ENCODE peak calls at places on chromosomes 4 and X, in ten cellular contexts. A, E, H, X, N, G, R, Z, D and V are unnamed samples.

GRCh38 chrX:47160781-47161180 is 15.8 kb downstream of the RBM10 start:
- DNase-seq in A (peak; percentile 30), E (no peak), H (no peak), X (no peak), N (peak; percentile 28), G (no peak), R (no peak), Z (no peak), D (no peak), V (no peak)

GRCh38 chr4:8699479-8700145 is 107.0 kb downstream of the CPZ start:
- DNase-seq in A (peak; percentile 50), E (peak; percentile 78), H (no peak), X (no peak), N (peak; percentile 73), G (peak; percentile 20), R (no peak), Z (peak; percentile 5), D (peak; percentile 17), V (no peak)

GRCh38 chrX:12790878-12791252 is 347 bp upstream of the PRPS2 start:
- DNase-seq in A (no peak), E (no peak), H (no peak), X (no peak), N (no peak), G (no peak), R (no peak), Z (no peak), D (no peak), V (no peak)

GRCh38 chr4:109730294-109731051 is 603 bp upstream of the PLA2G12A start:
- DNase-seq in A (peak; percentile 82), E (peak; percentile 84), H (peak; percentile 75), X (no peak), N (peak; percentile 87), G (peak; percentile 57), R (peak; percentile 13), Z (peak; percentile 68), D (peak; percentile 60), V (no peak)

GRCh38 chr4:53777244-53777984 is 186.1 kb upstream of the LNX1 start:
- DNase-seq in A (no peak), E (no peak), H (no peak), X (no peak), N (no peak), G (no peak), R (no peak), Z (no peak), D (no peak), V (no peak)

GRCh38 chr4:186808635-186809018 is 85.0 kb upstream of the FAT1 start:
- DNase-seq in A (no peak), E (no peak), H (no peak), X (peak; percentile 44), N (no peak), G (no peak), R (no peak), Z (no peak), D (no peak), V (no peak)

GRCh38 chr4:99722006-99722405 is 64.4 kb upstream of the C4orf54 start:
- DNase-seq in A (no peak), E (no peak), H (no peak), X (no peak), N (no peak), G (no peak), R (no peak), Z (no peak), D (no peak), V (no peak)

GRCh38 chr4:145679991-145680455 is at the start of gene C4orf51:
- DNase-seq in A (no peak), E (no peak), H (peak; percentile 78), X (no peak), N (no peak), G (no peak), R (no peak), Z (no peak), D (peak; percentile 61), V (no peak)

GRCh38 chr4:72280252-72280651 is 248.5 kb downstream of the NPFFR2 start:
- DNase-seq in A (no peak), E (no peak), H (no peak), X (no peak), N (no peak), G (no peak), R (no peak), Z (no peak), D (no peak), V (no peak)

GRCh38 chr4:30727409-30727808 is 7.2 kb downstream of the PCDH7 start:
- DNase-seq in A (no peak), E (no peak), H (peak; percentile 65), X (no peak), N (no peak), G (no peak), R (no peak), Z (no peak), D (no peak), V (no peak)

GRCh38 chrX:81240701-81241100 is 38.8 kb downstream of the SH3BGRL start:
- DNase-seq in A (no peak), E (no peak), H (no peak), X (no peak), N (no peak), G (no peak), R (no peak), Z (no peak), D (no peak), V (no peak)

GRCh38 chrX:132488092-132488749 is 617 bp downstream of the MBNL3 start:
- DNase-seq in A (no peak), E (no peak), H (peak; percentile 37), X (no peak), N (no peak), G (no peak), R (no peak), Z (peak; percentile 33), D (peak; percentile 33), V (no peak)

GRCh38 chrX:12901486-12901885 is 4.9 kb upstream of the TLR8 start:
- DNase-seq in A (peak; percentile 74), E (peak; percentile 80), H (peak; percentile 41), X (peak; percentile 65), N (peak; percentile 87), G (peak; percentile 73), R (no peak), Z (peak; percentile 74), D (peak; percentile 66), V (no peak)

GRCh38 chrX:63349307-63349706 is 1.8 kb downstream of the SPIN4 start:
- DNase-seq in A (no peak), E (no peak), H (peak; percentile 48), X (peak; percentile 9), N (no peak), G (no peak), R (no peak), Z (no peak), D (no peak), V (no peak)

DNA sequence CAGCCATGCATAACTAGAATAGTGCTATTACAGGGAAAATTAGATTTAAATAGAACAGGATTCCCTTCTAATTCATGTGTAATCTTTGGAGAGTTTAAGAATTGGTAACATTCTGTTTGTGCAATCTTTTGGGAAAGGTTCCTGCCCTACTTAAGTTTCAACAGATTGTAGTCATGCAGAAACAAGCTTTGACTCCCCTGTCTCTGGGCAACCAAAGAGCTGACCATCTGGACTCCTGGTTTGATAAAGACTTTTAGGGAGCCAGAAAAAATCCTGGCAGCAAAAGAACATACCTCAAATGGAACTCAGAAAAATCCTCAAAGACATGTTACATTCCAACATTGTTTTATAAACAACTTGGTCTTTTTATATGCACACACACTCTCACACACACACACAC is 191.1 kb upstream of the NEIL3 start:
- DNase-seq in A (peak; percentile 81), E (no peak), H (no peak), X (no peak), N (no peak), G (no peak), R (no peak), Z (no peak), D (no peak), V (no peak)
- TF ChIP-seq POLR2AphosphoS5 in A (no peak), E (no peak), H (no peak), X (no peak), N (no peak), G (no peak), R (no peak), Z (no peak), D (no peak), V (peak; percentile 9)

GRCh38 chrX:120570201-120570600 is 9.4 kb upstream of the CUL4B start:
- DNase-seq in A (no peak), E (no peak), H (no peak), X (no peak), N (no peak), G (no peak), R (no peak), Z (no peak), D (no peak), V (no peak)

GRCh38 chrX:120575379-120576114 is 14.8 kb upstream of the CUL4B start:
- DNase-seq in A (no peak), E (no peak), H (no peak), X (peak; percentile 28), N (no peak), G (no peak), R (no peak), Z (no peak), D (no peak), V (no peak)
- TF ChIP-seq POLR2A in A (no peak), E (no peak), H (no peak), X (no peak), N (no peak), G (no peak), R (no peak), Z (no peak), D (no peak), V (no peak)

GRCh38 chr4:185737489-185738037 is 74.4 kb downstream of the SORBS2 start:
- DNase-seq in A (no peak), E (no peak), H (no peak), X (no peak), N (no peak), G (no peak), R (no peak), Z (no peak), D (no peak), V (peak; percentile 62)

GRCh38 chr4:185734930-185735329 is 77.1 kb downstream of the SORBS2 start:
- DNase-seq in A (no peak), E (no peak), H (no peak), X (no peak), N (no peak), G (no peak), R (no peak), Z (no peak), D (no peak), V (peak; percentile 80)

GRCh38 chr4:185730849-185731608 is 81.0 kb downstream of the SORBS2 start:
- DNase-seq in A (no peak), E (no peak), H (no peak), X (no peak), N (no peak), G (no peak), R (no peak), Z (no peak), D (no peak), V (peak; percentile 31)

GRCh38 chr4:185735887-185736286 is 76.1 kb downstream of the SORBS2 start:
- DNase-seq in A (no peak), E (no peak), H (no peak), X (no peak), N (no peak), G (no peak), R (no peak), Z (no peak), D (no peak), V (peak; percentile 82)

GRCh38 chr4:185734214-185734613 is 77.8 kb downstream of the SORBS2 start:
- DNase-seq in A (no peak), E (no peak), H (no peak), X (no peak), N (no peak), G (no peak), R (peak; percentile 79), Z (no peak), D (no peak), V (peak; percentile 14)
- H3K27ac ChIP-seq in A (peak overlapping the region; percentile 81), E (no peak overlapping the region), H (no peak overlapping the region), X (no peak overlapping the region), N (no peak overlapping the region), G (peak overlapping the region; percentile 84), R (peak overlapping the region; percentile 54), Z (peak overlapping the region; percentile 72), D (no peak overlapping the region), V (peak overlapping the region; percentile 84)

GRCh38 chrX:24125028-24125612 is 24.4 kb upstream of the ZFX start:
- DNase-seq in A (no peak), E (no peak), H (no peak), X (no peak), N (peak; percentile 22), G (peak; percentile 38), R (no peak), Z (no peak), D (no peak), V (no peak)
- TF ChIP-seq POLR2AphosphoS5 in A (no peak), E (no peak), H (no peak), X (no peak), N (no peak), G (no peak), R (no peak), Z (no peak), D (no peak), V (no peak)